ENCODE peak calls at places on chromosome 17, in eight cellular contexts. One of them, this sample, is unnamed.

GRCh38 chr17:81120695-81121621 is 44.3 kb upstream of the PVALEF start:
- DNase-seq in GM12878: no peak
- DNase-seq in sigmoid colon: no peak
- DNase-seq in transverse colon: no peak
- DNase-seq in endothelial cell of umbilical vein: no peak
- DNase-seq in esophagus muscularis mucosa: no peak
- DNase-seq in HCT116: no peak
- DNase-seq in SK-N-SH: no peak
- DNase-seq in this sample: no peak

GRCh38 chr17:66964083-66964771 is at the start of gene CACNG4:
- DNase-seq in endothelial cell of umbilical vein: no peak
- DNase-seq in SK-N-SH: peak; percentile 95
- DNase-seq in GM12878: no peak
- DNase-seq in transverse colon: no peak
- DNase-seq in esophagus muscularis mucosa: no peak
- DNase-seq in HCT116: no peak
- DNase-seq in sigmoid colon: no peak
- DNase-seq in this sample: no peak

GRCh38 chr17:57954421-57955182 is 610 bp downstream of the CUEDC1 start:
- DNase-seq in sigmoid colon: peak; percentile 93
- DNase-seq in esophagus muscularis mucosa: peak; percentile 45
- DNase-seq in endothelial cell of umbilical vein: peak; percentile 34
- DNase-seq in SK-N-SH: peak; percentile 84
- DNase-seq in GM12878: no peak
- DNase-seq in transverse colon: peak; percentile 66
- DNase-seq in HCT116: no peak
- DNase-seq in this sample: peak; percentile 59

GRCh38 chr17:72143245-72143644 is 22.4 kb downstream of the SOX9 start:
- DNase-seq in HCT116: no peak
- DNase-seq in esophagus muscularis mucosa: no peak
- DNase-seq in sigmoid colon: no peak
- DNase-seq in endothelial cell of umbilical vein: no peak
- DNase-seq in SK-N-SH: no peak
- DNase-seq in transverse colon: no peak
- DNase-seq in GM12878: no peak
- DNase-seq in this sample: no peak

GRCh38 chr17:19386974-19387920 is at the start of gene MFAP4:
- DNase-seq in SK-N-SH: peak; percentile 91
- DNase-seq in endothelial cell of umbilical vein: no peak
- DNase-seq in HCT116: no peak
- DNase-seq in sigmoid colon: peak; percentile 97
- DNase-seq in esophagus muscularis mucosa: peak; percentile 94
- DNase-seq in transverse colon: peak; percentile 60
- DNase-seq in GM12878: no peak
- DNase-seq in this sample: no peak

GRCh38 chr17:8161289-8162231 is 1.2 kb downstream of the VAMP2 start:
- DNase-seq in SK-N-SH: no peak
- DNase-seq in transverse colon: no peak
- DNase-seq in esophagus muscularis mucosa: no peak
- DNase-seq in HCT116: no peak
- DNase-seq in endothelial cell of umbilical vein: no peak
- DNase-seq in GM12878: no peak
- DNase-seq in sigmoid colon: peak; percentile 80
- DNase-seq in this sample: no peak

GRCh38 chr17:64202683-64203430 is 60.2 kb downstream of the TEX2 start:
- DNase-seq in transverse colon: no peak
- DNase-seq in GM12878: no peak
- DNase-seq in SK-N-SH: peak; percentile 47
- DNase-seq in HCT116: no peak
- DNase-seq in esophagus muscularis mucosa: peak; percentile 60
- DNase-seq in sigmoid colon: no peak
- DNase-seq in endothelial cell of umbilical vein: no peak
- DNase-seq in this sample: no peak

GRCh38 chr17:40499551-40500189 is 1.8 kb downstream of the TNS4 start:
- DNase-seq in transverse colon: peak; percentile 92
- DNase-seq in endothelial cell of umbilical vein: peak; percentile 58
- DNase-seq in SK-N-SH: peak; percentile 84
- DNase-seq in sigmoid colon: peak; percentile 97
- DNase-seq in HCT116: no peak
- DNase-seq in GM12878: no peak
- DNase-seq in esophagus muscularis mucosa: peak; percentile 96
- DNase-seq in this sample: peak; percentile 96

GRCh38 chr17:57413848-57414651 is 157.7 kb downstream of the MSI2 start:
- DNase-seq in HCT116: no peak
- DNase-seq in SK-N-SH: no peak
- DNase-seq in GM12878: no peak
- DNase-seq in sigmoid colon: no peak
- DNase-seq in transverse colon: peak; percentile 57
- DNase-seq in endothelial cell of umbilical vein: no peak
- DNase-seq in esophagus muscularis mucosa: no peak
- DNase-seq in this sample: no peak

GRCh38 chr17:37648555-37648954 is 5.3 kb upstream of the DDX52 start:
- DNase-seq in sigmoid colon: no peak
- DNase-seq in esophagus muscularis mucosa: no peak
- DNase-seq in transverse colon: no peak
- DNase-seq in HCT116: no peak
- DNase-seq in endothelial cell of umbilical vein: peak; percentile 95
- DNase-seq in GM12878: no peak
- DNase-seq in SK-N-SH: no peak
- DNase-seq in this sample: no peak

GRCh38 chr17:64216385-64217248 is 46.4 kb downstream of the TEX2 start:
- DNase-seq in GM12878: peak; percentile 26
- DNase-seq in esophagus muscularis mucosa: no peak
- DNase-seq in endothelial cell of umbilical vein: peak; percentile 75
- DNase-seq in transverse colon: peak; percentile 49
- DNase-seq in HCT116: no peak
- DNase-seq in SK-N-SH: peak; percentile 48
- DNase-seq in sigmoid colon: no peak
- DNase-seq in this sample: no peak

GRCh38 chr17:30246460-30246859 is 11.0 kb upstream of the SLC6A4 start:
- DNase-seq in sigmoid colon: no peak
- DNase-seq in esophagus muscularis mucosa: no peak
- DNase-seq in SK-N-SH: no peak
- DNase-seq in HCT116: no peak
- DNase-seq in GM12878: no peak
- DNase-seq in endothelial cell of umbilical vein: no peak
- DNase-seq in transverse colon: no peak
- DNase-seq in this sample: no peak

GRCh38 chr17:40415390-40415789 is 2.3 kb downstream of the TOP2A start:
- DNase-seq in esophagus muscularis mucosa: no peak
- DNase-seq in sigmoid colon: no peak
- DNase-seq in endothelial cell of umbilical vein: peak; percentile 47
- DNase-seq in GM12878: no peak
- DNase-seq in transverse colon: no peak
- DNase-seq in SK-N-SH: peak; percentile 49
- DNase-seq in HCT116: no peak
- DNase-seq in this sample: no peak

GRCh38 chr17:47099451-47099986 is 89.6 kb downstream of the CDC27 start:
- DNase-seq in SK-N-SH: no peak
- DNase-seq in GM12878: no peak
- DNase-seq in sigmoid colon: no peak
- DNase-seq in endothelial cell of umbilical vein: no peak
- DNase-seq in HCT116: no peak
- DNase-seq in esophagus muscularis mucosa: no peak
- DNase-seq in transverse colon: peak; percentile 11
- DNase-seq in this sample: no peak

GRCh38 chr17:39929657-39930407 is 2.3 kb downstream of the LRRC3C start:
- DNase-seq in GM12878: no peak
- DNase-seq in transverse colon: no peak
- DNase-seq in HCT116: no peak
- DNase-seq in esophagus muscularis mucosa: no peak
- DNase-seq in endothelial cell of umbilical vein: no peak
- DNase-seq in SK-N-SH: no peak
- DNase-seq in sigmoid colon: no peak
- DNase-seq in this sample: no peak

DNA sequence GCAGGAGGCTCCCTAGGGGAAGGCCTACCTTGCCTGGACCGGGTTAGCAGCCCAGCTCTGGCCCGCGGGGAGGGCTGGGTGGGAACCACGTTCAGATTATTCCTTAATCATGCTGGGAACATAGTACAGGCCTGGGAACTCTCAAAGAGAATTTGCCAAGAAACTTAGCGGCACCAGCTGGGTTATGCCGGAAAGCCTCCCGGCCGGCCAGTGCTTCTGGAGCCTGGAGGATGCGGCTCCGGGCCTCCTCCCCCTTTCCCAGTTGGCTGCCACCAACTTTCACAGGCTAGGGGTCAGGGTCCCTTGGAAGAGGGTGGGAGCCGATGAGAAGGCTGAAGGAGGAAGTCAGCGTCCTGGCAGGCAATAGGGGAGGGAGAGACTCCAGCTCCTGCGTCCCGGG is 10.8 kb downstream of the NGFR start:
- DNase-seq in sigmoid colon: no peak
- DNase-seq in esophagus muscularis mucosa: no peak
- DNase-seq in GM12878: no peak
- DNase-seq in SK-N-SH: no peak
- DNase-seq in HCT116: no peak
- DNase-seq in transverse colon: no peak
- DNase-seq in endothelial cell of umbilical vein: no peak
- DNase-seq in this sample: no peak
- TF ChIP-seq POLR2AphosphoS5 in sigmoid colon: peak; percentile 26
- TF ChIP-seq POLR2AphosphoS5 in esophagus muscularis mucosa: no peak
- TF ChIP-seq POLR2AphosphoS5 in GM12878: no peak
- TF ChIP-seq POLR2AphosphoS5 in SK-N-SH: no peak
- TF ChIP-seq POLR2AphosphoS5 in HCT116: no peak
- TF ChIP-seq POLR2AphosphoS5 in transverse colon: no peak
- TF ChIP-seq POLR2AphosphoS5 in endothelial cell of umbilical vein: no peak
- TF ChIP-seq POLR2AphosphoS5 in this sample: no peak

GRCh38 chr17:82387577-82388106 is 16.1 kb downstream of the UTS2R start:
- DNase-seq in sigmoid colon: no peak
- DNase-seq in HCT116: no peak
- DNase-seq in SK-N-SH: no peak
- DNase-seq in esophagus muscularis mucosa: no peak
- DNase-seq in transverse colon: no peak
- DNase-seq in GM12878: no peak
- DNase-seq in endothelial cell of umbilical vein: no peak
- DNase-seq in this sample: no peak

GRCh38 chr17:82386256-82386831 is 14.8 kb downstream of the UTS2R start:
- DNase-seq in SK-N-SH: no peak
- DNase-seq in endothelial cell of umbilical vein: no peak
- DNase-seq in GM12878: no peak
- DNase-seq in HCT116: no peak
- DNase-seq in esophagus muscularis mucosa: no peak
- DNase-seq in sigmoid colon: no peak
- DNase-seq in transverse colon: no peak
- DNase-seq in this sample: no peak

GRCh38 chr17:82388223-82388921 is 16.8 kb downstream of the UTS2R start:
- DNase-seq in transverse colon: peak; percentile 65
- DNase-seq in esophagus muscularis mucosa: no peak
- DNase-seq in GM12878: no peak
- DNase-seq in endothelial cell of umbilical vein: no peak
- DNase-seq in sigmoid colon: no peak
- DNase-seq in SK-N-SH: peak; percentile 63
- DNase-seq in HCT116: no peak
- DNase-seq in this sample: no peak

GRCh38 chr17:82385559-82386255 is 14.1 kb downstream of the UTS2R start:
- DNase-seq in sigmoid colon: no peak
- DNase-seq in GM12878: no peak
- DNase-seq in SK-N-SH: no peak
- DNase-seq in transverse colon: no peak
- DNase-seq in HCT116: no peak
- DNase-seq in endothelial cell of umbilical vein: no peak
- DNase-seq in esophagus muscularis mucosa: no peak
- DNase-seq in this sample: no peak

DNA sequence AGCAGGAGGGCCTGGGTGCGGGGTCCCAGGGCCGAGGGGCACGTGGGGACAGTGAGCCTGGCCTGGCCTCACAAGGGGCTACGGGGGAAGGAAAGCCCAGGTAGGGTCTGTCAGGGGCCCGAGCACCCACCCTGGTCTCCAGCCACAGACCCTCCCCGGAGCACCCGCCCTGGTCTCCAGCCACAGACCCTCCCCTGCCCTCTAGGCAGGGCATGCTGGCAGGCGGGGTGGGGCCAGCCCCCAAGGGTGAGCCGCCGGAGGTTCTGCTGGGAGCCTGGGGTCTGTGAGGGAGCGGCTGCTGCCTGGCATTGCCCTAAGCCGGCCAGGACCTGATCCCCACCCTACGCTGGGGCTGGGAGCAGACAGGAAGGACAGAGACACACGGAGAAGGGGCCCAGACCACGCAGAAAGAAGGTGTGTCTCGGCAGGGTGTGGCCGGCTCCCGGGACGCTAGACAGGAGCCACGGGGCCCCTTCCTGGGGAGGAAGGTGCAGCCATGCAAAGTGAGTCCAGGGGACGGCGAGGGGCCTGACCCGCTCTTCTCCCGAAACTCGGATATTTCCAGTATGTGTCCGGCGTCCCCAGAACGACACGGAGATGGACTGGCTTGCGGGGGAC is 15.4 kb downstream of the UTS2R start:
- DNase-seq in HCT116: no peak
- DNase-seq in esophagus muscularis mucosa: no peak
- DNase-seq in sigmoid colon: no peak
- DNase-seq in transverse colon: no peak
- DNase-seq in endothelial cell of umbilical vein: no peak
- DNase-seq in GM12878: no peak
- DNase-seq in SK-N-SH: no peak
- DNase-seq in this sample: no peak
- H3K4me1 ChIP-seq in HCT116: peaks cover 33% of the 10 kb centered on the region
- H3K4me1 ChIP-seq in esophagus muscularis mucosa: peaks cover 14% of the 10 kb centered on the region
- H3K4me1 ChIP-seq in sigmoid colon: peaks cover 15% of the 10 kb centered on the region
- H3K4me1 ChIP-seq in transverse colon: peaks cover 16% of the 10 kb centered on the region
- H3K4me1 ChIP-seq in endothelial cell of umbilical vein: no peaks in the 10 kb centered on the region
- H3K4me1 ChIP-seq in GM12878: no peaks in the 10 kb centered on the region
- H3K4me1 ChIP-seq in SK-N-SH: peaks cover 53% of the 10 kb centered on the region
- H3K4me1 ChIP-seq in this sample: peaks cover 5% of the 10 kb centered on the region

DNA sequence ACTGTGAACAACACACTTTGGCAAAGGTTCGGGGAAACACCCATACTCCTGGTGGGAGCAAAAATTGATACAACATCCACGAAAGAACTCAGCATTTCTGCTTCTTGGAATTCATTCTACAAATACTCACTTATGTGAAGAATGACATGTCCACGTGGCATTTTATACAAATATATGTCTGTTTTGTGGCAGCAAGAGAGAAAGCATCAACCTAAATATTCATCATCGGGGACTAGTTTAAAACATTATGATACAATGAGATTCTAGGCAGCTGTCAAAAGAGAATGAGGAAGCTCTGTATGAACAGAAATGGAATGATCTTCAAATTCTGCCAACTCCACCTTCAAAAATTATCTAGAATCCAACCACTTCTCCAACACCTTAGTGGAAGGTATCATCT is 25.7 kb upstream of the ALOX15 start:
- DNase-seq in SK-N-SH: no peak
- DNase-seq in endothelial cell of umbilical vein: no peak
- DNase-seq in GM12878: no peak
- DNase-seq in sigmoid colon: no peak
- DNase-seq in esophagus muscularis mucosa: no peak
- DNase-seq in HCT116: no peak
- DNase-seq in transverse colon: no peak
- DNase-seq in this sample: no peak
- TF ChIP-seq POLR2AphosphoS5 in SK-N-SH: no peak
- TF ChIP-seq POLR2AphosphoS5 in endothelial cell of umbilical vein: no peak
- TF ChIP-seq POLR2AphosphoS5 in GM12878: no peak
- TF ChIP-seq POLR2AphosphoS5 in sigmoid colon: no peak
- TF ChIP-seq POLR2AphosphoS5 in esophagus muscularis mucosa: no peak
- TF ChIP-seq POLR2AphosphoS5 in HCT116: no peak
- TF ChIP-seq POLR2AphosphoS5 in transverse colon: no peak
- TF ChIP-seq POLR2AphosphoS5 in this sample: no peak

DNA sequence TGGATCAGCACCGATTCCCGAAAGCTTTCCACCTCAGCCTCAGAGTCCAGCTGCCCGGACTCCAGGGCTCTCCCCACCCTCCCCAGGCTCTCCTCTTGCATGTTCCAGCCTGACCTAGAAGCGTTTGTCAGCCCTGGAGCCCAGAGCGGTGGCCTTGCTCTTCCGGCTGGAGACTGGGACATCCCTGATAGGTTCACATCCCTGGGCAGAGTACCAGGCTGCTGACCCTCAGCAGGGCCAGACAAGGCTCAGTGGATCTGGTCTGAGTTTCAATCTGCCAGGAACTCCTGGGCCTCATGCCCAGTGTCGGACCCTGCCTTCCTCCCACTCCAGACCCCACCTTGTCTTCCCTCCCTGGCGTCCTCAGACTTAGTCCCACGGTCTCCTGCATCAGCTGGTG is 15.0 kb downstream of the CD300LG start:
- DNase-seq in transverse colon: no peak
- DNase-seq in HCT116: no peak
- DNase-seq in esophagus muscularis mucosa: no peak
- DNase-seq in SK-N-SH: no peak
- DNase-seq in sigmoid colon: no peak
- DNase-seq in endothelial cell of umbilical vein: no peak
- DNase-seq in GM12878: no peak
- DNase-seq in this sample: no peak
- H3K4me1 ChIP-seq in transverse colon: no peaks in the 10 kb centered on the region
- H3K4me1 ChIP-seq in HCT116: no peaks in the 10 kb centered on the region
- H3K4me1 ChIP-seq in esophagus muscularis mucosa: peaks cover 33% of the 10 kb centered on the region
- H3K4me1 ChIP-seq in SK-N-SH: no peaks in the 10 kb centered on the region
- H3K4me1 ChIP-seq in sigmoid colon: no peaks in the 10 kb centered on the region
- H3K4me1 ChIP-seq in endothelial cell of umbilical vein: no peaks in the 10 kb centered on the region
- H3K4me1 ChIP-seq in GM12878: no peaks in the 10 kb centered on the region
- H3K4me1 ChIP-seq in this sample: no peaks in the 10 kb centered on the region